ENCODE peak calls at places on chromosomes 11 and 22, in five cellular contexts. One of them, this sample, is unnamed.

GRCh38 chr11:118625976-118626375 is 18.6 kb downstream of the PHLDB1 start:
- DNase-seq in AG04450: no peak
- DNase-seq in IMR-90: no peak
- DNase-seq in fibroblast of mammary gland: no peak
- DNase-seq in body of pancreas: no peak
- DNase-seq in this sample: no peak

GRCh38 chr22:27185099-27185709 is 527.8 kb downstream of the MIAT start:
- DNase-seq in AG04450: no peak
- DNase-seq in body of pancreas: no peak
- DNase-seq in IMR-90: no peak
- DNase-seq in fibroblast of mammary gland: no peak
- DNase-seq in this sample: no peak

GRCh38 chr22:39254789-39255298 is 10.1 kb upstream of the PDGFB start:
- DNase-seq in fibroblast of mammary gland: peak; percentile 38
- DNase-seq in AG04450: no peak
- DNase-seq in IMR-90: peak; percentile 79
- DNase-seq in body of pancreas: no peak
- DNase-seq in this sample: peak; percentile 79

GRCh38 chr11:15341587-15341986 is 226.9 kb downstream of the INSC start:
- DNase-seq in AG04450: no peak
- DNase-seq in body of pancreas: no peak
- DNase-seq in fibroblast of mammary gland: no peak
- DNase-seq in IMR-90: no peak
- DNase-seq in this sample: no peak

GRCh38 chr11:14417186-14417585 is 58.2 kb upstream of the RRAS2 start:
- DNase-seq in body of pancreas: no peak
- DNase-seq in AG04450: no peak
- DNase-seq in IMR-90: peak; percentile 10
- DNase-seq in fibroblast of mammary gland: peak; percentile 56
- DNase-seq in this sample: no peak

GRCh38 chr11:86369668-86370067 is 5.0 kb upstream of the CCDC81 start:
- DNase-seq in IMR-90: no peak
- DNase-seq in body of pancreas: no peak
- DNase-seq in AG04450: no peak
- DNase-seq in fibroblast of mammary gland: no peak
- DNase-seq in this sample: no peak

GRCh38 chr11:24064309-24064903 is 432.4 kb upstream of the LUZP2 start:
- DNase-seq in body of pancreas: no peak
- DNase-seq in AG04450: no peak
- DNase-seq in fibroblast of mammary gland: no peak
- DNase-seq in IMR-90: no peak
- DNase-seq in this sample: no peak

GRCh38 chr22:50547231-50547851 is 1.6 kb downstream of the KLHDC7B start:
- DNase-seq in IMR-90: no peak
- DNase-seq in body of pancreas: no peak
- DNase-seq in AG04450: no peak
- DNase-seq in fibroblast of mammary gland: no peak
- DNase-seq in this sample: peak; percentile 31

GRCh38 chr11:12003815-12004214 is 4.6 kb downstream of the DKK3 start:
- DNase-seq in IMR-90: peak; percentile 66
- DNase-seq in fibroblast of mammary gland: no peak
- DNase-seq in AG04450: no peak
- DNase-seq in body of pancreas: no peak
- DNase-seq in this sample: no peak

GRCh38 chr11:117441146-117441975 is 113.7 kb downstream of the CEP164 start:
- DNase-seq in AG04450: no peak
- DNase-seq in IMR-90: no peak
- DNase-seq in body of pancreas: no peak
- DNase-seq in fibroblast of mammary gland: no peak
- DNase-seq in this sample: no peak

GRCh38 chr11:9020881-9021280 is 17.1 kb upstream of the NRIP3 start:
- DNase-seq in body of pancreas: no peak
- DNase-seq in fibroblast of mammary gland: no peak
- DNase-seq in AG04450: no peak
- DNase-seq in IMR-90: peak; percentile 3
- DNase-seq in this sample: no peak

GRCh38 chr11:8018742-8019631 is 31.9 kb downstream of the EIF3F start:
- DNase-seq in fibroblast of mammary gland: peak; percentile 70
- DNase-seq in IMR-90: peak; percentile 69
- DNase-seq in AG04450: peak; percentile 16
- DNase-seq in body of pancreas: peak; percentile 77
- DNase-seq in this sample: peak; percentile 76

GRCh38 chr11:69306821-69307220 is 12.9 kb downstream of the MYEOV start:
- DNase-seq in body of pancreas: no peak
- DNase-seq in IMR-90: no peak
- DNase-seq in AG04450: no peak
- DNase-seq in fibroblast of mammary gland: no peak
- DNase-seq in this sample: no peak

GRCh38 chr22:23569291-23569690 is 10.8 kb downstream of the IGLL1 start:
- DNase-seq in AG04450: no peak
- DNase-seq in fibroblast of mammary gland: no peak
- DNase-seq in body of pancreas: no peak
- DNase-seq in IMR-90: no peak
- DNase-seq in this sample: no peak

GRCh38 chr22:19175026-19175601 is 3.4 kb downstream of the SLC25A1 start:
- DNase-seq in body of pancreas: no peak
- DNase-seq in IMR-90: no peak
- DNase-seq in AG04450: no peak
- DNase-seq in fibroblast of mammary gland: no peak
- DNase-seq in this sample: no peak

GRCh38 chr11:68750197-68750987 is 928 bp downstream of the TESMIN start:
- DNase-seq in fibroblast of mammary gland: no peak
- DNase-seq in AG04450: no peak
- DNase-seq in body of pancreas: no peak
- DNase-seq in IMR-90: no peak
- DNase-seq in this sample: peak; percentile 12

GRCh38 chr11:84465040-84465439 is 1162.1 kb downstream of the DLG2 start:
- DNase-seq in IMR-90: no peak
- DNase-seq in body of pancreas: no peak
- DNase-seq in AG04450: no peak
- DNase-seq in fibroblast of mammary gland: peak; percentile 18
- DNase-seq in this sample: no peak

GRCh38 chr22:27100323-27100722 is 442.9 kb downstream of the MIAT start:
- DNase-seq in AG04450: no peak
- DNase-seq in body of pancreas: no peak
- DNase-seq in IMR-90: no peak
- DNase-seq in fibroblast of mammary gland: no peak
- DNase-seq in this sample: no peak

GRCh38 chr11:352456-353180 is 16.7 kb upstream of the B4GALNT4 start:
- DNase-seq in fibroblast of mammary gland: no peak
- DNase-seq in body of pancreas: no peak
- DNase-seq in IMR-90: no peak
- DNase-seq in AG04450: no peak
- DNase-seq in this sample: no peak

GRCh38 chr11:79400717-79401330 is 40.0 kb downstream of the TENM4 start:
- DNase-seq in IMR-90: peak; percentile 25
- DNase-seq in fibroblast of mammary gland: peak; percentile 57
- DNase-seq in body of pancreas: no peak
- DNase-seq in AG04450: no peak
- DNase-seq in this sample: peak; percentile 15

GRCh38 chr11:44609028-44609782 is 43.7 kb downstream of the CD82 start:
- DNase-seq in fibroblast of mammary gland: no peak
- DNase-seq in body of pancreas: no peak
- DNase-seq in AG04450: no peak
- DNase-seq in IMR-90: no peak
- DNase-seq in this sample: peak; percentile 66

GRCh38 chr11:12981879-12982531 is 27.1 kb upstream of the RASSF10 start:
- DNase-seq in body of pancreas: no peak
- DNase-seq in fibroblast of mammary gland: peak; percentile 18
- DNase-seq in IMR-90: peak; percentile 4
- DNase-seq in AG04450: no peak
- DNase-seq in this sample: no peak

GRCh38 chr11:61784506-61784805 is 7.9 kb downstream of the TMEM258 start:
- DNase-seq in fibroblast of mammary gland: no peak
- DNase-seq in body of pancreas: no peak
- DNase-seq in AG04450: no peak
- DNase-seq in IMR-90: no peak
- DNase-seq in this sample: no peak
- TF ChIP-seq CTCF in fibroblast of mammary gland: no peak
- TF ChIP-seq CTCF in body of pancreas: no peak
- TF ChIP-seq CTCF in AG04450: no peak
- TF ChIP-seq CTCF in IMR-90: no peak
- TF ChIP-seq CTCF in this sample: no peak

DNA sequence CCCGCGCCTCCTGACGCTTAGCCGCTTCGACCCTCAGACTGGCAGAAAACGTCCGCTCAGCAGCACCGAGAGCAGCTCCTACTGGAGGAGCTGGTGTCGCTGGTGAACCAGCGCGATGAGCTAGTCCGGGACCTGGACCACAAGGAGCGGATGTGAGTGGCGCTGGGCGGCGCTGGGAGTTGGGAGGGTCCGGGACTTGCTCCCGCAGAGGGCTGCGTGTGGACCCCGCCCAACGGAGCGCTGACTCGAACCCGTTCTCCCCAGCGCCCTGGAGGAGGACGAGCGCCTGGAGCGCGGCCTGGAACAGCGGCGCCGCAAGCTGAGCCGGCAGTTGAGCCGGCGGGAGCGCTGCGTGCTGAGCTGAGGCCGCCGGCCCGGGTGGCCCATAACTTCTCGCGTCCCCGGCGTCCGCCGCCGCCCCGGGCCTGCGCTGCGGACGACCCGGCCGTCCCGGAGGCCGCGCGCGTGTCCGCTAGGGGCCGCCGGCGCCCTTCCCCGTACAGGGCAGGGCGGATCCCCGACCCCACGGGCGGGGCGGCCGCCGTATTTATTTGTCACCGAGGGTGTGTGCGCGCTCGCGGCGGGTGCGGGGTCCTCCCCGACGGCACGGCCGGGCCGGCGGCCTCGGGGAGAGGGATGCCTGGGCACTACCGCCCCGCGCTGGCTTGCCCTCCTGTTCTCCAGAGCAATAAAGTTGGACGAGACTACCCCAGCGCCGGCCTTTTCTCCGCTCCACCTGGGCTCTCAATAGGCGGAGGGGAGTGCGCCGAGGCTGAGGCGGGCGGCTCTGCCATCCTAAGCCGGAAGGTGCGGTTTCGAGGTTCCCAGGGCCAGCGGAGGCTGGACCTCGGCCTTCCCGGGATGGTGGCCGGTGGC is 3.4 kb downstream of the KCNK7 start:
- DNase-seq in IMR-90: peak; percentile 44
- DNase-seq in body of pancreas: peak; percentile 41
- DNase-seq in AG04450: no peak
- DNase-seq in fibroblast of mammary gland: peak; percentile 69
- DNase-seq in this sample: no peak
- TF ChIP-seq CTCF in IMR-90: no peak
- TF ChIP-seq CTCF in body of pancreas: peak; percentile 47
- TF ChIP-seq CTCF in AG04450: peak; percentile 1
- TF ChIP-seq CTCF in fibroblast of mammary gland: no peak
- TF ChIP-seq CTCF in this sample: no peak

GRCh38 chr22:32518848-32519247 is 44.2 kb downstream of the FBXO7 start:
- DNase-seq in AG04450: no peak
- DNase-seq in IMR-90: no peak
- DNase-seq in body of pancreas: no peak
- DNase-seq in fibroblast of mammary gland: no peak
- DNase-seq in this sample: peak; percentile 11
- TF ChIP-seq CTCF in AG04450: peak; percentile 9
- TF ChIP-seq CTCF in IMR-90: no peak
- TF ChIP-seq CTCF in body of pancreas: no peak
- TF ChIP-seq CTCF in fibroblast of mammary gland: peak; percentile 43
- TF ChIP-seq CTCF in this sample: peak; percentile 21

DNA sequence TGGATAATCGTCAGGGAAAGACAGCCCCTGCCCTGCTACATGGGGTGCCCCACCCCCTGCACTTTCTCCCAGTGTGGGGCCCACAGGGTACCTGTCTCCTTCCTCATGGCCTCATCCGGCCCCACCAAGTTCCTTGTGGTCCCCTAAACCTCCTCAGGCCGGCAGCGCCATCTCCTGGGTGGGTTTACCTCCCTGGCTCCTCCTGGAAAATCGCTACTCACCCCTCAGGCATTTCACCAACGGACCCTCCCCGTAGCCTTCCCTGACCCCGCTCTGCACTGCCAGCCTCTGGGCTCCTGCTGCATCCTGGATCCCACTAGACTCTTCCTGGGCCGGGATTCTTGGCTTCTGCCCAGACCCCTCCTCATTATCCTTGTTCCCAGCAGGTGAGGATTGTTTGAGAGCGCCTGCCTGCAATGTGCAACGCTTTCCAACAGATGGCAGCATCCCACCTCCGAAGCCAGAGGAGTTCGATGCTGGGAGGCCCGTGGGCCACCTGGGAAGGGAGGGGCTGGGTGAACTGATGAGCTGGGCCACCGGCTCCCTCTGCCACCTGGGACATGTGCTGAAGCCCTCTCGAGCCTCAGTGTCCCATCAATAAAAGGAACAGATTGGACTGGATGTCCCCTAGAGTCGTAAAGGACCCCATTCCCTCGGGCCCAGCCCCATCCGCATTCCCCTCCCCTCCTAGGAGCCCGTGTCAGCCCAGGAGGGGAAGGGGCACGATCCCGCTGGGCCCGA is 44.2 kb upstream of the TTLL12 start:
- DNase-seq in IMR-90: peak; percentile 28
- DNase-seq in fibroblast of mammary gland: peak; percentile 32
- DNase-seq in AG04450: no peak
- DNase-seq in body of pancreas: peak; percentile 57
- DNase-seq in this sample: peak; percentile 77
- TF ChIP-seq CTCF in IMR-90: peak; percentile 80
- TF ChIP-seq CTCF in fibroblast of mammary gland: peak; percentile 81
- TF ChIP-seq CTCF in AG04450: peak; percentile 88
- TF ChIP-seq CTCF in body of pancreas: peak; percentile 74
- TF ChIP-seq CTCF in this sample: peak; percentile 99

DNA sequence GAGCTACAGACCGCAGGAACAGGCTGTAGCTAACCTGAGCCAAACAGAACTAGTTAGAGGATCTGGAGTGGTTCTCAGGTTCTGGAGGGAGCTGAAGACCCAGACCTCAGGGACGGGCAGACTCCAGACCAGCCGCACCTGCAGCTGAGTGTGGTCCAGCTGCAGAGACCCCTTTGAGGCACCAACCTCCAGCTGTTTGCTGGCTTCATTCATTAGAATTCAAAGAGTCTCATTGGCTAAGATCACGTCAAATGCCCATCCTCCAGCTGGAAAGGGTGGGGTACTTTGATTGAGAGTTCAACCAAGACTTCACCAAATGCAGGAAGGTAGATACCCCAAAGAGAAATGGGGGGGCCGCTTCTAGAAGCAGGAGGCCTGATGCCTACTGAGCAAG is 13.4 kb upstream of the IL2RB start:
- DNase-seq in fibroblast of mammary gland: no peak
- DNase-seq in IMR-90: no peak
- DNase-seq in AG04450: no peak
- DNase-seq in body of pancreas: no peak
- DNase-seq in this sample: no peak
- TF ChIP-seq CTCF in fibroblast of mammary gland: no peak
- TF ChIP-seq CTCF in IMR-90: no peak
- TF ChIP-seq CTCF in AG04450: no peak
- TF ChIP-seq CTCF in body of pancreas: no peak
- TF ChIP-seq CTCF in this sample: no peak

DNA sequence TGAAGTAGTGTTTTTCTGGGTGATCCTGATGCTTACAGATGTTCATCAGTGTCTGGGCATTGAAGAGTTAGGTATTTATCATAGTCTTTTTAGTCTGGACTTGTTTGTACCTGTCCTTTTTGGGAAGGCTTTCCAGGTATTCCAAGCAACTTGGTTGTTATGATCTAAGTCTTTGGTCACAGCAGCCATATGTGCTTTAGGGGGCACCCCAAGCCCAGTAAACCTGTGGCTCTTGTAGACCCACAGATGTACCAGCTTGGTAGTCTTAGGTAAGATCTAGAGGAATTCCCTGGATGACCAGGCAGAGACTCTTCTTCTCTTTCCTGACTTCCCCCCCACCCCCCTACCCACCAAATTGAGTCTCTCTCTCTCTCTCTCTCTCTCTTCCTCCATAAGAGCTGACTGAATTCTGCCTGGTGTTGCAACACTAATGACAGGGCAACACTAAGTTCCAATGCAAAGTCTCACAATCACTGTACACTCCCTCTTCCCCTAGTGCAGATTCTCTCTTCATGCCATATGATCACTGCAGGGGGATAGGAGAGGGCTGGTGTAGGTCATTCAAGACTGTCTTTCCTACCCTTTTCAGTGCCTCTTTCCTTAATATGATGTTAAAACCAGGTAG is 24.5 kb upstream of the MMP8 start:
- DNase-seq in IMR-90: no peak
- DNase-seq in body of pancreas: no peak
- DNase-seq in fibroblast of mammary gland: no peak
- DNase-seq in AG04450: no peak
- DNase-seq in this sample: no peak
- TF ChIP-seq CTCF in IMR-90: no peak
- TF ChIP-seq CTCF in body of pancreas: no peak
- TF ChIP-seq CTCF in fibroblast of mammary gland: no peak
- TF ChIP-seq CTCF in AG04450: no peak
- TF ChIP-seq CTCF in this sample: no peak